ENCODE peak calls at places on chromosome 2, in nine cellular contexts. R is trophoblast cell; P is left ventricle myocardium inferior; J is choroid plexus epithelial cell; D is lung; I is endothelial cell; O is stimulated activated CD4-positive, alpha-beta T cell treated with anti-CD3 and anti-CD28 coated beads, TNF-alpha, amount 100 ng/mL, for 48 hours; F is HS-5; T is immature natural killer cell. B is an unnamed sample.
A peak's percentile ranks its signal among the peaks of the same experiment; 100 is the strongest.

GRCh38 chr2:166314022-166314759 is 61.6 kb downstream of the SCN9A start:
- DNase-seq in F (peak; percentile 74), T (no peak), O (no peak), R (no peak), D (no peak), I (no peak), J (peak; percentile 83), P (no peak), B (no peak)

GRCh38 chr2:30425326-30425725 is 21.7 kb upstream of the LCLAT1 start:
- DNase-seq in T (no peak), P (no peak), J (no peak), D (no peak), I (no peak), R (no peak), O (no peak), F (no peak), B (no peak)

GRCh38 chr2:30915485-30915884 is 108.2 kb upstream of the CAPN13 start:
- DNase-seq in O (no peak), T (no peak), J (peak; percentile 2), P (peak; percentile 32), I (peak; percentile 73), D (peak; percentile 38), R (peak; percentile 58), F (no peak), B (peak; percentile 16)

GRCh38 chr2:4732560-4732959 is 959.6 kb upstream of the SOX11 start:
- DNase-seq in R (no peak), O (no peak), D (no peak), F (no peak), I (no peak), P (no peak), T (no peak), J (no peak), B (no peak)

GRCh38 chr2:191366199-191366598 is 121.0 kb downstream of the MYO1B start:
- DNase-seq in D (no peak), T (no peak), I (no peak), J (peak; percentile 83), F (no peak), O (no peak), P (no peak), R (peak; percentile 16), B (no peak)

GRCh38 chr2:21220930-21221329 is 97.2 kb downstream of the TDRD15 start:
- DNase-seq in O (no peak), F (no peak), R (no peak), P (no peak), I (no peak), J (peak; percentile 11), T (no peak), D (no peak), B (no peak)

GRCh38 chr2:37652199-37652640 is 19.2 kb downstream of the CDC42EP3 start:
- DNase-seq in F (peak; percentile 94), J (peak; percentile 89), O (no peak), P (no peak), D (no peak), R (peak; percentile 66), T (no peak), I (no peak), B (no peak)

GRCh38 chr2:5697554-5697953 is 5.4 kb downstream of the SOX11 start:
- DNase-seq in F (no peak), R (no peak), D (no peak), P (no peak), J (no peak), T (no peak), O (no peak), I (no peak), B (no peak)

GRCh38 chr2:172735646-172736418 is at the start of gene RAPGEF4:
- DNase-seq in I (peak; percentile 47), O (no peak), T (no peak), D (no peak), F (no peak), J (no peak), R (peak; percentile 4), P (no peak), B (peak; percentile 6)

GRCh38 chr2:63819256-63819655 is 22.4 kb upstream of the UGP2 start:
- DNase-seq in T (no peak), P (no peak), O (no peak), D (no peak), F (no peak), I (no peak), J (no peak), R (no peak), B (no peak)

GRCh38 chr2:229562472-229563127 is 151.8 kb downstream of the DNER start:
- DNase-seq in P (no peak), R (no peak), I (no peak), T (no peak), D (no peak), F (no peak), J (no peak), O (no peak), B (no peak)

GRCh38 chr2:178322068-178322467 is 127.8 kb downstream of the OSBPL6 start:
- DNase-seq in O (no peak), T (no peak), P (no peak), D (no peak), I (no peak), F (no peak), R (no peak), J (no peak), B (no peak)

GRCh38 chr2:128445533-128445900 is 126.8 kb upstream of the HS6ST1 start:
- DNase-seq in J (no peak), P (no peak), D (no peak), I (peak; percentile 0), F (no peak), O (no peak), R (no peak), T (no peak), B (no peak)

GRCh38 chr2:27231921-27232320 is 14.8 kb downstream of the CAD start:
- DNase-seq in D (no peak), P (no peak), O (no peak), J (no peak), T (no peak), R (no peak), F (no peak), I (no peak), B (no peak)

GRCh38 chr2:223549215-223549614 is 52.9 kb downstream of the SCG2 start:
- DNase-seq in F (peak; percentile 99), D (no peak), T (no peak), I (no peak), J (peak; percentile 90), O (no peak), P (no peak), R (peak; percentile 99), B (no peak)

GRCh38 chr2:69163109-69163508 is 150.1 kb downstream of the ANTXR1 start:
- DNase-seq in T (no peak), D (no peak), J (peak; percentile 96), O (no peak), P (no peak), R (peak; percentile 88), I (no peak), F (peak; percentile 53), B (peak; percentile 8)

GRCh38 chr2:186508263-186508662 is 22.2 kb downstream of the ZC3H15 start:
- DNase-seq in T (no peak), O (no peak), I (no peak), P (no peak), R (no peak), D (no peak), F (no peak), J (no peak), B (no peak)

GRCh38 chr2:8421658-8422499 is 260.0 kb upstream of the ID2 start:
- DNase-seq in J (no peak), F (no peak), T (peak; percentile 40), R (no peak), D (no peak), I (no peak), P (no peak), O (no peak), B (no peak)

GRCh38 chr2:180523629-180524340 is 456.6 kb upstream of the UBE2E3 start:
- DNase-seq in T (no peak), P (no peak), J (peak; percentile 93), D (no peak), R (peak; percentile 4), I (no peak), O (no peak), F (peak; percentile 87), B (no peak)

GRCh38 chr2:216341151-216341550 is 31.1 kb downstream of the MARCHF4 start:
- DNase-seq in J (no peak), O (no peak), I (no peak), P (peak; percentile 31), D (no peak), T (no peak), R (no peak), F (no peak), B (no peak)

GRCh38 chr2:100179806-100180205 is 37.4 kb upstream of the AFF3 start:
- DNase-seq in J (no peak), P (no peak), I (no peak), D (no peak), O (no peak), R (no peak), F (no peak), T (no peak), B (no peak)

GRCh38 chr2:131567891-131568290 is 40.2 kb downstream of the CCDC74A start:
- DNase-seq in O (no peak), I (no peak), D (no peak), F (no peak), P (no peak), J (peak; percentile 2), R (no peak), T (no peak), B (no peak)

GRCh38 chr2:128198666-128199065 is 107.7 kb downstream of the UGGT1 start:
- DNase-seq in R (no peak), P (no peak), D (no peak), I (no peak), T (no peak), J (peak; percentile 46), O (no peak), F (no peak), B (no peak)

GRCh38 chr2:159742846-159743245 is 30.5 kb downstream of the MARCHF7 start:
- DNase-seq in R (no peak), J (no peak), D (no peak), P (no peak), T (no peak), I (no peak), O (no peak), F (no peak), B (no peak)

GRCh38 chr2:232142049-232142448 is 180.5 kb downstream of the DIS3L2 start:
- DNase-seq in T (no peak), I (peak; percentile 40), D (no peak), J (peak; percentile 57), O (no peak), R (peak; percentile 54), F (peak; percentile 11), P (no peak), B (peak; percentile 28)

GRCh38 chr2:144084114-144084661 is 435.7 kb downstream of the ZEB2 start:
- DNase-seq in J (peak; percentile 85), I (no peak), P (no peak), F (peak; percentile 92), O (no peak), R (peak; percentile 4), T (no peak), D (no peak), B (no peak)

GRCh38 chr2:185787530-185788145 is 49.0 kb downstream of the FSIP2 start:
- DNase-seq in D (no peak), O (no peak), F (peak; percentile 60), I (no peak), J (peak; percentile 4), R (no peak), T (no peak), P (no peak), B (no peak)

GRCh38 chr2:68921646-68922045 is 31.0 kb downstream of the GKN2 start:
- DNase-seq in I (no peak), T (no peak), F (no peak), J (peak; percentile 24), R (no peak), O (no peak), D (no peak), P (no peak), B (no peak)

GRCh38 chr2:42802150-42802549 is 9.8 kb upstream of the HAAO start:
- DNase-seq in T (no peak), O (no peak), D (no peak), J (no peak), R (no peak), I (no peak), F (no peak), P (no peak), B (no peak)

GRCh38 chr2:144320491-144320890 is 199.4 kb downstream of the ZEB2 start:
- DNase-seq in T (peak; percentile 56), F (peak; percentile 39), O (no peak), P (no peak), R (no peak), J (peak; percentile 20), D (no peak), I (no peak), B (no peak)

GRCh38 chr2:209556354-209556961 is 132.6 kb downstream of the MAP2 start:
- DNase-seq in P (no peak), O (no peak), J (peak; percentile 84), I (no peak), F (no peak), D (no peak), T (no peak), R (peak; percentile 43), B (no peak)